ENCODE peak calls at places on chromosomes 13 and 19, in nine cellular contexts. F is heart right ventricle; R is tibial artery; G is tibial nerve; H is spleen; W is esophagus squamous epithelium; Z is CD8-positive, alpha-beta T cell; Y is GM23248; K is left ventricle myocardium inferior. M is an unnamed sample.

GRCh38 chr13:44068737-44069136 is 189.0 kb downstream of the LACC1 start:
- DNase-seq in G (no peak), F (no peak), W (no peak), Y (peak; percentile 76), H (no peak), K (no peak), R (no peak), Z (no peak), M (peak; percentile 82)

GRCh38 chr13:110229905-110230563 is 76.9 kb downstream of the COL4A1 start:
- DNase-seq in R (no peak), H (no peak), Z (no peak), K (no peak), W (no peak), G (no peak), F (no peak), Y (no peak), M (no peak)

GRCh38 chr19:13014101-13014920 is 19.0 kb downstream of the NFIX start:
- DNase-seq in G (no peak), R (no peak), W (no peak), Z (no peak), K (no peak), H (no peak), F (no peak), Y (peak; percentile 71), M (no peak)

GRCh38 chr13:94305463-94305862 is 174.0 kb downstream of the DCT start:
- DNase-seq in W (no peak), H (no peak), Z (no peak), F (no peak), K (no peak), G (peak; percentile 39), R (peak; percentile 39), Y (peak; percentile 80), M (peak; percentile 83)

GRCh38 chr13:26061947-26062346 is 10.1 kb upstream of the SHISA2 start:
- DNase-seq in Z (no peak), H (no peak), W (no peak), F (no peak), K (no peak), R (no peak), G (no peak), Y (peak; percentile 88), M (peak; percentile 89)

GRCh38 chr19:42290523-42291436 is 11.2 kb upstream of the PRR19 start:
- DNase-seq in Y (peak; percentile 35), G (no peak), F (no peak), H (peak; percentile 84), W (no peak), Z (peak; percentile 47), R (no peak), K (no peak), M (no peak)

GRCh38 chr19:48613024-48613851 is 1.6 kb downstream of the FAM83E start:
- DNase-seq in G (no peak), Z (no peak), R (no peak), H (peak; percentile 78), F (no peak), K (no peak), W (no peak), Y (no peak), M (no peak)

GRCh38 chr19:46786236-46787039 is 2.0 kb downstream of the SLC1A5 start:
- DNase-seq in W (no peak), K (peak; percentile 67), G (peak; percentile 77), Z (peak; percentile 67), F (peak; percentile 59), R (peak; percentile 78), Y (peak; percentile 92), H (peak; percentile 86), M (peak; percentile 67)

GRCh38 chr13:34627905-34628682 is 314.0 kb upstream of the NBEA start:
- DNase-seq in Y (no peak), R (no peak), W (no peak), H (no peak), F (no peak), G (no peak), Z (no peak), K (no peak), M (no peak)

GRCh38 chr19:45472557-45473365 is 5.0 kb downstream of the FOSB start:
- DNase-seq in K (no peak), Y (peak; percentile 35), F (no peak), H (peak; percentile 80), G (no peak), R (no peak), W (no peak), Z (no peak), M (no peak)

GRCh38 chr13:93243375-93244063 is 16.9 kb downstream of the GPC6 start:
- DNase-seq in Y (no peak), W (no peak), F (no peak), K (no peak), Z (no peak), G (no peak), H (no peak), R (no peak), M (no peak)

GRCh38 chr13:40993119-40993518 is 26.0 kb downstream of the ELF1 start:
- DNase-seq in Y (no peak), R (no peak), F (no peak), H (no peak), K (no peak), W (no peak), Z (no peak), G (no peak), M (peak; percentile 11)

GRCh38 chr19:50822661-50823208 is 852 bp downstream of the KLK1 start:
- DNase-seq in Y (no peak), Z (no peak), K (no peak), R (no peak), W (no peak), H (no peak), F (no peak), G (no peak), M (no peak)
- H3K27ac ChIP-seq in Y (no peak overlapping the region), Z (no peak overlapping the region), K (no peak overlapping the region), R (no peak overlapping the region), W (no peak overlapping the region), H (no peak overlapping the region), F (no peak overlapping the region), G (no peak overlapping the region), M (no peak overlapping the region)

GRCh38 chr13:74136089-74136658 is 2.0 kb upstream of the KLF12 start:
- DNase-seq in K (peak; percentile 31), H (peak; percentile 86), F (peak; percentile 41), W (no peak), G (peak; percentile 27), Z (no peak), R (peak; percentile 26), Y (peak; percentile 75), M (peak; percentile 53)

GRCh38 chr13:74133657-74134201 is 475 bp downstream of the KLF12 start:
- DNase-seq in R (peak; percentile 88), G (peak; percentile 81), K (peak; percentile 88), W (peak; percentile 78), Z (peak; percentile 85), H (peak; percentile 96), Y (peak; percentile 93), F (peak; percentile 84), M (peak; percentile 95)

GRCh38 chr13:74135306-74136088 is 1.3 kb upstream of the KLF12 start:
- DNase-seq in F (peak; percentile 83), Z (peak; percentile 48), G (peak; percentile 37), Y (peak; percentile 89), R (peak; percentile 53), W (no peak), H (peak; percentile 92), K (peak; percentile 79), M (peak; percentile 67)

GRCh38 chr13:74134226-74134776 is at the start of gene KLF12:
- DNase-seq in F (peak; percentile 85), Y (peak; percentile 97), G (peak; percentile 76), K (peak; percentile 88), Z (peak; percentile 89), W (peak; percentile 72), H (peak; percentile 97), R (peak; percentile 90), M (peak; percentile 93)

GRCh38 chr13:74134777-74135305 is 637 bp upstream of the KLF12 start:
- DNase-seq in K (peak; percentile 66), Y (peak; percentile 77), Z (peak; percentile 49), W (no peak), G (no peak), F (peak; percentile 65), H (no peak), R (peak; percentile 53), M (no peak)
- H3K27ac ChIP-seq in K (peak overlapping the region; percentile 99), Y (peak overlapping the region; percentile 90), Z (peak overlapping the region; percentile 98), W (peak overlapping the region; percentile 95), G (peak overlapping the region; percentile 96), F (peak overlapping the region; percentile 97), H (peak overlapping the region; percentile 92), R (peak overlapping the region; percentile 97), M (peak overlapping the region; percentile 97)

GRCh38 chr19:1408300-1409203 is 1.2 kb downstream of the DAZAP1 start:
- DNase-seq in F (peak; percentile 60), H (peak; percentile 90), W (no peak), G (no peak), Z (peak; percentile 45), K (peak; percentile 59), R (peak; percentile 49), Y (peak; percentile 82), M (peak; percentile 36)
- H3K27ac ChIP-seq in F (peak overlapping the region; percentile 99), H (peak overlapping the region; percentile 84), W (peak overlapping the region; percentile 96), G (peak overlapping the region; percentile 81), Z (peak overlapping the region; percentile 81), K (peak overlapping the region; percentile 96), R (peak overlapping the region; percentile 92), Y (peak overlapping the region; percentile 92), M (peak overlapping the region; percentile 87)

GRCh38 chr13:113827021-113827420 is 36.9 kb downstream of the GAS6 start:
- DNase-seq in Z (no peak), W (no peak), H (no peak), K (no peak), F (no peak), R (no peak), G (no peak), Y (no peak), M (no peak)
- H3K27ac ChIP-seq in Z (no peak overlapping the region), W (no peak overlapping the region), H (no peak overlapping the region), K (no peak overlapping the region), F (no peak overlapping the region), R (no peak overlapping the region), G (no peak overlapping the region), Y (no peak overlapping the region), M (no peak overlapping the region)

DNA sequence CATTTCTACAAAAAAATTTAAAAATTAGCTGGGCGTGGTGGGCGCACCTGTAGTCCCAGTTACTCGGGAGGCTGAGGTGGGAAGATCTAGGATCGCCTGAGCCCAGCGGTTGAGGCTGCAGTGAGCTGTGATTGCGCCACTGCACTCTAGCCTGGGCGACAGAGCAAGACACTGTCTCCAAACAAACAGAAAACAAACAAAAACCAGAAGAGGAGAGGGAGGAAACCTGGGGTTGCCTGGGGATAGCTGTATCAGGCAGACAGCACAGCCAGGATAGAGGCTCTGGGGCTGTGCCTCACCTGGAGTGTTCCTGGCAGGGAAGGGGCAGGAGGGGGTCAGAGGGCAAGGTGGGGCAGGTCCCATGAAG is 2.6 kb upstream of the POLR2E start:
- DNase-seq in W (no peak), F (peak; percentile 11), G (no peak), Z (no peak), R (no peak), H (no peak), K (no peak), Y (no peak), M (no peak)
- H3K27ac ChIP-seq in W (peak overlapping the region; percentile 82), F (peak overlapping the region; percentile 27), G (no peak overlapping the region), Z (no peak overlapping the region), R (no peak overlapping the region), H (no peak overlapping the region), K (peak overlapping the region; percentile 99), Y (no peak overlapping the region), M (no peak overlapping the region)

GRCh38 chr19:19064098-19064722 is 416 bp downstream of the SLC25A42 start:
- DNase-seq in F (no peak), K (no peak), G (no peak), W (peak; percentile 45), R (peak; percentile 35), H (no peak), Y (no peak), Z (no peak), M (no peak)
- H3K27ac ChIP-seq in F (peak overlapping the region; percentile 81), K (peak overlapping the region; percentile 94), G (peak overlapping the region; percentile 72), W (peak overlapping the region; percentile 94), R (peak overlapping the region; percentile 85), H (peak overlapping the region; percentile 51), Y (no peak overlapping the region), Z (peak overlapping the region; percentile 47), M (no peak overlapping the region)